ENCODE peak calls at places on chromosomes 6 and 20, in four cellular contexts. H, T, Y and X are unnamed samples.

GRCh38 chr20:17594443-17594842 is 24.6 kb downstream of the DSTN start:
- DNase-seq in Y (no peak), T (peak; percentile 77), H (no peak), X (peak; percentile 64)

GRCh38 chr6:52284131-52284459 is 447 bp downstream of the MCM3 start:
- DNase-seq in T (no peak), Y (no peak), H (peak; percentile 62), X (no peak)

GRCh38 chr6:53979468-53980067 is 131.7 kb upstream of the MLIP start:
- DNase-seq in T (no peak), Y (no peak), H (peak; percentile 17), X (no peak)

GRCh38 chr6:40227735-40228134 is 293.5 kb upstream of the MOCS1 start:
- DNase-seq in T (no peak), H (no peak), Y (no peak), X (no peak)

GRCh38 chr6:110307368-110307767 is 50.8 kb downstream of the METTL24 start:
- DNase-seq in T (no peak), Y (no peak), H (no peak), X (no peak)

GRCh38 chr20:3209023-3209945 is at the start of gene ITPA:
- DNase-seq in Y (no peak), T (peak; percentile 17), H (peak; percentile 67), X (no peak)

GRCh38 chr20:2402271-2402980 is 21.7 kb downstream of the TGM6 start:
- DNase-seq in H (no peak), Y (no peak), T (peak; percentile 77), X (no peak)

GRCh38 chr6:144013486-144013909 is 5.4 kb upstream of the PLAGL1 start:
- DNase-seq in H (peak; percentile 71), Y (peak; percentile 30), T (peak; percentile 49), X (no peak)

GRCh38 chr20:11103866-11104265 is 430.1 kb upstream of the JAG1 start:
- DNase-seq in Y (no peak), T (peak; percentile 44), H (no peak), X (no peak)

GRCh38 chr6:158717341-158718328 is 67.8 kb downstream of the SYTL3 start:
- DNase-seq in Y (no peak), T (no peak), H (no peak), X (no peak)

GRCh38 chr6:113710110-113710509 is 147.0 kb upstream of the MARCKS start:
- DNase-seq in T (no peak), Y (no peak), H (no peak), X (no peak)

GRCh38 chr6:88908598-88909548 is 54.5 kb downstream of the RNGTT start:
- DNase-seq in Y (no peak), H (no peak), T (no peak), X (no peak)

GRCh38 chr6:166861961-166862286 is 94.4 kb downstream of the RNASET2 start:
- DNase-seq in T (no peak), Y (no peak), H (no peak), X (no peak)

GRCh38 chr6:154496191-154496590 is 14.3 kb downstream of the CNKSR3 start:
- DNase-seq in Y (no peak), H (no peak), T (no peak), X (no peak)

GRCh38 chr20:11193241-11193640 is 519.4 kb upstream of the JAG1 start:
- DNase-seq in Y (no peak), T (peak; percentile 62), H (no peak), X (peak; percentile 66)

GRCh38 chr6:134678436-134678889 is 271.4 kb downstream of the ALDH8A1 start:
- DNase-seq in Y (no peak), H (no peak), T (no peak), X (no peak)

GRCh38 chr6:84641076-84641475 is 123.3 kb downstream of the TBX18 start:
- DNase-seq in H (no peak), T (no peak), Y (no peak), X (no peak)

GRCh38 chr6:116500969-116501433 is 10.4 kb upstream of the CALHM5 start:
- DNase-seq in Y (no peak), H (no peak), T (peak; percentile 62), X (no peak)

GRCh38 chr6:52362443-52363221 is 681 bp downstream of the PAQR8 start:
- DNase-seq in Y (no peak), T (peak; percentile 7), H (peak; percentile 50), X (no peak)

GRCh38 chr6:146892613-146893401 is 294.0 kb downstream of the ADGB start:
- DNase-seq in Y (peak; percentile 79), H (no peak), T (peak; percentile 30), X (no peak)

GRCh38 chr6:11050735-11051134 is 6.6 kb upstream of the ELOVL2 start:
- DNase-seq in T (peak; percentile 43), H (no peak), Y (no peak), X (no peak)

GRCh38 chr20:56636701-56637100 is 7.6 kb downstream of the TFAP2C start:
- DNase-seq in T (peak; percentile 97), Y (peak; percentile 94), H (no peak), X (peak; percentile 29)

GRCh38 chr6:5937516-5937915 is 69.2 kb downstream of the NRN1 start:
- DNase-seq in H (no peak), Y (no peak), T (no peak), X (no peak)

GRCh38 chr20:20457392-20458126 is 89.7 kb downstream of the INSM1 start:
- DNase-seq in H (no peak), Y (no peak), T (no peak), X (no peak)

GRCh38 chr6:156166093-156166492 is 611.1 kb upstream of the ARID1B start:
- DNase-seq in Y (no peak), H (no peak), T (no peak), X (no peak)

GRCh38 chr6:128641701-128642100 is 121.3 kb upstream of the PTPRK start:
- DNase-seq in T (no peak), Y (no peak), H (no peak), X (no peak)